ENCODE peak calls at places on chromosome 13, in six cellular contexts. C is activated CD4-positive, alpha-beta T cell treated with anti-CD3 and anti-CD28 coated beads, Interleukin-2, amount 50 U/mL, for 4 hours; Y is lower lobe of right lung; X is small intestine; G is stimulated activated naive B cell treated with anti-CD40 and anti-IgM and Interleukin-4, amounts not matched to agents 10 μg/mL and 1 μg/mL and 100 μg/mL, for 72 hours; I is AG09309. W is an unnamed sample.

GRCh38 chr13:113964251-113964995 is 9.5 kb downstream of the C13orf46 start:
- DNase-seq in C (no peak), Y (peak; percentile 19), X (no peak), G (no peak), I (no peak), W (no peak)

GRCh38 chr13:79775830-79776229 is 294.9 kb downstream of the NDFIP2 start:
- DNase-seq in C (no peak), Y (no peak), X (peak; percentile 61), G (no peak), I (peak; percentile 57), W (no peak)

GRCh38 chr13:103663996-103664395 is 597.8 kb upstream of the SLC10A2 start:
- DNase-seq in C (no peak), Y (no peak), X (no peak), G (no peak), I (no peak), W (no peak)

GRCh38 chr13:30133976-30134375 is 173.4 kb downstream of the KATNAL1 start:
- DNase-seq in C (no peak), Y (no peak), X (no peak), G (no peak), I (no peak), W (no peak)

GRCh38 chr13:108797354-108797753 is 167.9 kb downstream of the MYO16 start:
- DNase-seq in C (no peak), Y (no peak), X (no peak), G (no peak), I (no peak), W (no peak)

GRCh38 chr13:109569938-109570711 is 216.3 kb downstream of the IRS2 start:
- DNase-seq in C (no peak), Y (no peak), X (peak; percentile 85), G (no peak), I (no peak), W (no peak)

GRCh38 chr13:67341406-67341805 is 111.3 kb upstream of the PCDH9 start:
- DNase-seq in C (no peak), Y (no peak), X (no peak), G (no peak), I (no peak), W (no peak)

GRCh38 chr13:33514362-33514761 is 228.8 kb upstream of the STARD13 start:
- DNase-seq in C (no peak), Y (no peak), X (no peak), G (no peak), I (no peak), W (no peak)

GRCh38 chr13:98217597-98217996 is 40.5 kb upstream of the RNF113B start:
- DNase-seq in C (no peak), Y (peak; percentile 71), X (no peak), G (no peak), I (no peak), W (no peak)

GRCh38 chr13:111976474-111977183 is 90.3 kb upstream of the SOX1 start:
- DNase-seq in C (no peak), Y (no peak), X (no peak), G (no peak), I (no peak), W (no peak)

GRCh38 chr13:34817246-34817645 is 124.8 kb upstream of the NBEA start:
- DNase-seq in C (no peak), Y (no peak), X (no peak), G (no peak), I (no peak), W (no peak)

GRCh38 chr13:77565635-77566034 is 30.1 kb downstream of the SCEL start:
- DNase-seq in C (no peak), Y (no peak), X (no peak), G (no peak), I (no peak), W (no peak)

GRCh38 chr13:99380921-99381645 is 73.9 kb upstream of the GPR183 start:
- DNase-seq in C (peak; percentile 50), Y (no peak), X (no peak), G (no peak), I (no peak), W (peak; percentile 26)

GRCh38 chr13:40682449-40683240 is 16.2 kb upstream of the FOXO1 start:
- DNase-seq in C (no peak), Y (no peak), X (peak; percentile 24), G (no peak), I (no peak), W (peak; percentile 19)

GRCh38 chr13:49220856-49221614 is 897 bp downstream of the MLNR start:
- DNase-seq in C (no peak), Y (no peak), X (no peak), G (no peak), I (no peak), W (no peak)

GRCh38 chr13:41916173-41916954 is 44.5 kb downstream of the VWA8 start:
- DNase-seq in C (no peak), Y (no peak), X (peak; percentile 18), G (no peak), I (peak; percentile 64), W (no peak)

GRCh38 chr13:28637714-28638355 is 21.1 kb upstream of the POMP start:
- DNase-seq in C (no peak), Y (no peak), X (peak; percentile 16), G (peak; percentile 58), I (no peak), W (no peak)